ENCODE peak calls at places on chromosomes 12 and 14, in eight cellular contexts. One of them, this sample, is unnamed.

GRCh38 chr12:21183721-21184275 is 52.8 kb downstream of the SLCO1B1 start:
- DNase-seq in osteoblast: no peak
- DNase-seq in activated naive CD8-positive, alpha-beta T cell treated with anti-CD3 and anti-CD28 coated beads for 36 hours: no peak
- DNase-seq in heart right ventricle: no peak
- DNase-seq in type B pancreatic cell: no peak
- DNase-seq in naive thymus-derived CD8-positive, alpha-beta T cell: no peak
- DNase-seq in ACHN: no peak
- DNase-seq in KBM-7: no peak
- DNase-seq in this sample: no peak

GRCh38 chr12:2959194-2959507 is at the start of gene TEAD4:
- DNase-seq in naive thymus-derived CD8-positive, alpha-beta T cell: no peak
- DNase-seq in KBM-7: no peak
- DNase-seq in activated naive CD8-positive, alpha-beta T cell treated with anti-CD3 and anti-CD28 coated beads for 36 hours: peak
- DNase-seq in osteoblast: peak
- DNase-seq in type B pancreatic cell: peak
- DNase-seq in ACHN: peak
- DNase-seq in heart right ventricle: peak
- DNase-seq in this sample: no peak

GRCh38 chr12:14400599-14400998 is 35.1 kb downstream of the ATF7IP start:
- DNase-seq in osteoblast: no peak
- DNase-seq in activated naive CD8-positive, alpha-beta T cell treated with anti-CD3 and anti-CD28 coated beads for 36 hours: no peak
- DNase-seq in ACHN: no peak
- DNase-seq in KBM-7: no peak
- DNase-seq in heart right ventricle: no peak
- DNase-seq in type B pancreatic cell: no peak
- DNase-seq in naive thymus-derived CD8-positive, alpha-beta T cell: no peak
- DNase-seq in this sample: no peak

GRCh38 chr12:59374783-59375182 is 221.0 kb upstream of the SLC16A7 start:
- DNase-seq in KBM-7: no peak
- DNase-seq in activated naive CD8-positive, alpha-beta T cell treated with anti-CD3 and anti-CD28 coated beads for 36 hours: no peak
- DNase-seq in heart right ventricle: no peak
- DNase-seq in osteoblast: no peak
- DNase-seq in naive thymus-derived CD8-positive, alpha-beta T cell: no peak
- DNase-seq in type B pancreatic cell: no peak
- DNase-seq in ACHN: no peak
- DNase-seq in this sample: no peak

GRCh38 chr14:95998656-95999055 is 40.5 kb upstream of the C14orf132 start:
- DNase-seq in heart right ventricle: no peak
- DNase-seq in type B pancreatic cell: no peak
- DNase-seq in osteoblast: peak
- DNase-seq in naive thymus-derived CD8-positive, alpha-beta T cell: no peak
- DNase-seq in ACHN: peak
- DNase-seq in KBM-7: peak
- DNase-seq in activated naive CD8-positive, alpha-beta T cell treated with anti-CD3 and anti-CD28 coated beads for 36 hours: no peak
- DNase-seq in this sample: no peak

GRCh38 chr14:82075566-82075965 is 541.9 kb upstream of the SEL1L start:
- DNase-seq in heart right ventricle: peak
- DNase-seq in ACHN: peak
- DNase-seq in KBM-7: peak
- DNase-seq in type B pancreatic cell: peak
- DNase-seq in activated naive CD8-positive, alpha-beta T cell treated with anti-CD3 and anti-CD28 coated beads for 36 hours: peak
- DNase-seq in osteoblast: no peak
- DNase-seq in naive thymus-derived CD8-positive, alpha-beta T cell: no peak
- DNase-seq in this sample: no peak

GRCh38 chr14:30587141-30587540 is 28.2 kb downstream of the G2E3 start:
- DNase-seq in osteoblast: no peak
- DNase-seq in ACHN: no peak
- DNase-seq in activated naive CD8-positive, alpha-beta T cell treated with anti-CD3 and anti-CD28 coated beads for 36 hours: no peak
- DNase-seq in type B pancreatic cell: no peak
- DNase-seq in heart right ventricle: no peak
- DNase-seq in KBM-7: no peak
- DNase-seq in naive thymus-derived CD8-positive, alpha-beta T cell: no peak
- DNase-seq in this sample: no peak

GRCh38 chr14:83019744-83020414 is 1486.2 kb upstream of the SEL1L start:
- DNase-seq in type B pancreatic cell: no peak
- DNase-seq in osteoblast: no peak
- DNase-seq in activated naive CD8-positive, alpha-beta T cell treated with anti-CD3 and anti-CD28 coated beads for 36 hours: no peak
- DNase-seq in ACHN: no peak
- DNase-seq in KBM-7: no peak
- DNase-seq in naive thymus-derived CD8-positive, alpha-beta T cell: no peak
- DNase-seq in heart right ventricle: no peak
- DNase-seq in this sample: no peak

GRCh38 chr12:124551268-124552144 is 15.9 kb downstream of the NCOR2 start:
- DNase-seq in heart right ventricle: peak
- DNase-seq in KBM-7: peak
- DNase-seq in osteoblast: no peak
- DNase-seq in naive thymus-derived CD8-positive, alpha-beta T cell: no peak
- DNase-seq in ACHN: no peak
- DNase-seq in activated naive CD8-positive, alpha-beta T cell treated with anti-CD3 and anti-CD28 coated beads for 36 hours: no peak
- DNase-seq in type B pancreatic cell: peak
- DNase-seq in this sample: no peak

GRCh38 chr14:32934891-32935633 is 3.6 kb upstream of the NPAS3 start:
- DNase-seq in type B pancreatic cell: no peak
- DNase-seq in osteoblast: peak
- DNase-seq in KBM-7: peak
- DNase-seq in activated naive CD8-positive, alpha-beta T cell treated with anti-CD3 and anti-CD28 coated beads for 36 hours: no peak
- DNase-seq in heart right ventricle: no peak
- DNase-seq in naive thymus-derived CD8-positive, alpha-beta T cell: no peak
- DNase-seq in ACHN: no peak
- DNase-seq in this sample: no peak

GRCh38 chr14:68514611-68515194 is 278.2 kb downstream of the ZFP36L1 start:
- DNase-seq in heart right ventricle: no peak
- DNase-seq in activated naive CD8-positive, alpha-beta T cell treated with anti-CD3 and anti-CD28 coated beads for 36 hours: no peak
- DNase-seq in osteoblast: no peak
- DNase-seq in type B pancreatic cell: no peak
- DNase-seq in ACHN: no peak
- DNase-seq in KBM-7: no peak
- DNase-seq in naive thymus-derived CD8-positive, alpha-beta T cell: no peak
- DNase-seq in this sample: no peak

GRCh38 chr12:132582058-132582420 is 28.3 kb downstream of the LRCOL1 start:
- DNase-seq in heart right ventricle: peak
- DNase-seq in ACHN: peak
- DNase-seq in osteoblast: no peak
- DNase-seq in type B pancreatic cell: no peak
- DNase-seq in KBM-7: no peak
- DNase-seq in activated naive CD8-positive, alpha-beta T cell treated with anti-CD3 and anti-CD28 coated beads for 36 hours: no peak
- DNase-seq in naive thymus-derived CD8-positive, alpha-beta T cell: no peak
- DNase-seq in this sample: no peak

GRCh38 chr12:85445060-85445938 is 165.3 kb downstream of the ALX1 start:
- DNase-seq in type B pancreatic cell: no peak
- DNase-seq in heart right ventricle: no peak
- DNase-seq in activated naive CD8-positive, alpha-beta T cell treated with anti-CD3 and anti-CD28 coated beads for 36 hours: no peak
- DNase-seq in naive thymus-derived CD8-positive, alpha-beta T cell: no peak
- DNase-seq in osteoblast: peak
- DNase-seq in ACHN: peak
- DNase-seq in KBM-7: no peak
- DNase-seq in this sample: no peak

GRCh38 chr14:31884776-31885379 is 192.2 kb upstream of the ARHGAP5 start:
- DNase-seq in heart right ventricle: no peak
- DNase-seq in naive thymus-derived CD8-positive, alpha-beta T cell: no peak
- DNase-seq in ACHN: peak
- DNase-seq in KBM-7: no peak
- DNase-seq in activated naive CD8-positive, alpha-beta T cell treated with anti-CD3 and anti-CD28 coated beads for 36 hours: no peak
- DNase-seq in osteoblast: peak
- DNase-seq in type B pancreatic cell: no peak
- DNase-seq in this sample: no peak

GRCh38 chr12:19800884-19801283 is 361.6 kb downstream of the AEBP2 start:
- DNase-seq in osteoblast: no peak
- DNase-seq in type B pancreatic cell: no peak
- DNase-seq in KBM-7: no peak
- DNase-seq in activated naive CD8-positive, alpha-beta T cell treated with anti-CD3 and anti-CD28 coated beads for 36 hours: no peak
- DNase-seq in heart right ventricle: no peak
- DNase-seq in ACHN: no peak
- DNase-seq in naive thymus-derived CD8-positive, alpha-beta T cell: no peak
- DNase-seq in this sample: no peak

GRCh38 chr14:80124794-80125193 is 86.5 kb downstream of the DIO2 start:
- DNase-seq in osteoblast: no peak
- DNase-seq in activated naive CD8-positive, alpha-beta T cell treated with anti-CD3 and anti-CD28 coated beads for 36 hours: no peak
- DNase-seq in type B pancreatic cell: no peak
- DNase-seq in ACHN: no peak
- DNase-seq in naive thymus-derived CD8-positive, alpha-beta T cell: no peak
- DNase-seq in heart right ventricle: no peak
- DNase-seq in KBM-7: no peak
- DNase-seq in this sample: no peak

GRCh38 chr12:65278576-65279386 is at the start of gene MSRB3:
- DNase-seq in osteoblast: peak
- DNase-seq in ACHN: peak
- DNase-seq in heart right ventricle: peak
- DNase-seq in KBM-7: peak
- DNase-seq in type B pancreatic cell: peak
- DNase-seq in naive thymus-derived CD8-positive, alpha-beta T cell: peak
- DNase-seq in activated naive CD8-positive, alpha-beta T cell treated with anti-CD3 and anti-CD28 coated beads for 36 hours: peak
- DNase-seq in this sample: no peak

GRCh38 chr12:47576256-47576655 is 129.6 kb downstream of the RPAP3 start:
- DNase-seq in type B pancreatic cell: no peak
- DNase-seq in activated naive CD8-positive, alpha-beta T cell treated with anti-CD3 and anti-CD28 coated beads for 36 hours: no peak
- DNase-seq in ACHN: no peak
- DNase-seq in naive thymus-derived CD8-positive, alpha-beta T cell: no peak
- DNase-seq in KBM-7: no peak
- DNase-seq in heart right ventricle: no peak
- DNase-seq in osteoblast: no peak
- DNase-seq in this sample: no peak

GRCh38 chr12:1474059-1474537 is 120.3 kb downstream of the FBXL14 start:
- DNase-seq in ACHN: peak
- DNase-seq in naive thymus-derived CD8-positive, alpha-beta T cell: no peak
- DNase-seq in type B pancreatic cell: peak
- DNase-seq in heart right ventricle: no peak
- DNase-seq in activated naive CD8-positive, alpha-beta T cell treated with anti-CD3 and anti-CD28 coated beads for 36 hours: no peak
- DNase-seq in osteoblast: peak
- DNase-seq in KBM-7: peak
- DNase-seq in this sample: no peak

GRCh38 chr12:50556273-50556672 is 51.5 kb downstream of the DIP2B start:
- DNase-seq in osteoblast: no peak
- DNase-seq in type B pancreatic cell: no peak
- DNase-seq in KBM-7: no peak
- DNase-seq in naive thymus-derived CD8-positive, alpha-beta T cell: no peak
- DNase-seq in heart right ventricle: no peak
- DNase-seq in activated naive CD8-positive, alpha-beta T cell treated with anti-CD3 and anti-CD28 coated beads for 36 hours: no peak
- DNase-seq in ACHN: no peak
- DNase-seq in this sample: no peak

GRCh38 chr12:121784460-121784859 is 9.0 kb downstream of the RHOF start:
- DNase-seq in type B pancreatic cell: no peak
- DNase-seq in osteoblast: peak
- DNase-seq in KBM-7: no peak
- DNase-seq in naive thymus-derived CD8-positive, alpha-beta T cell: no peak
- DNase-seq in activated naive CD8-positive, alpha-beta T cell treated with anti-CD3 and anti-CD28 coated beads for 36 hours: no peak
- DNase-seq in ACHN: peak
- DNase-seq in heart right ventricle: no peak
- DNase-seq in this sample: no peak

GRCh38 chr12:16726879-16727278 is 120.9 kb upstream of the LMO3 start:
- DNase-seq in activated naive CD8-positive, alpha-beta T cell treated with anti-CD3 and anti-CD28 coated beads for 36 hours: no peak
- DNase-seq in osteoblast: no peak
- DNase-seq in heart right ventricle: no peak
- DNase-seq in ACHN: no peak
- DNase-seq in naive thymus-derived CD8-positive, alpha-beta T cell: no peak
- DNase-seq in KBM-7: no peak
- DNase-seq in type B pancreatic cell: no peak
- DNase-seq in this sample: no peak

This sample was measured in vagina.